ENCODE peak calls at places on chromosome 15, in five cellular contexts. X is IMR-90; T is naive thymus-derived CD4-positive, alpha-beta T cell; N is upper lobe of right lung; S is Karpas-422. W is an unnamed sample. For H3K9me3, the result is how much of the 10 kb centered on the place peaks cover.

GRCh38 chr15:33654859-33655258 is 313.4 kb upstream of the CHRM5 start:
- DNase-seq in X (no peak), T (no peak), N (no peak), S (no peak), W (no peak)

GRCh38 chr15:98442901-98443300 is 205.4 kb upstream of the IGF1R start:
- DNase-seq in X (no peak), T (no peak), N (no peak), S (no peak), W (no peak)

GRCh38 chr15:67178569-67179210 is 75.8 kb downstream of the AAGAB start:
- DNase-seq in X (peak), T (no peak), N (no peak), S (no peak), W (peak)

GRCh38 chr15:44300567-44300966 is 12.0 kb downstream of the GOLM2 start:
- DNase-seq in X (no peak), T (no peak), N (no peak), S (peak), W (no peak)

GRCh38 chr15:85689729-85690128 is 105.0 kb downstream of the KLHL25 start:
- DNase-seq in X (peak), T (peak), N (no peak), S (peak), W (peak)

GRCh38 chr15:85503151-85503797 is 122.9 kb downstream of the AKAP13 start:
- DNase-seq in X (no peak), T (no peak), N (no peak), S (no peak), W (no peak)

GRCh38 chr15:99481406-99481805 is 84.4 kb upstream of the MEF2A start:
- DNase-seq in X (no peak), T (no peak), N (no peak), S (no peak), W (no peak)

GRCh38 chr15:42046597-42046996 is 25.8 kb upstream of the PLA2G4E start:
- DNase-seq in X (no peak), T (no peak), N (no peak), S (no peak), W (no peak)

GRCh38 chr15:74170845-74171578 is 2.5 kb upstream of the ISLR start:
- DNase-seq in X (no peak), T (no peak), N (no peak), S (no peak), W (peak)

GRCh38 chr15:41180206-41180789 is 50.3 kb downstream of the EXD1 start:
- DNase-seq in X (peak), T (no peak), N (no peak), S (no peak), W (no peak)

GRCh38 chr15:63288778-63289378 is 11.5 kb downstream of the APH1B start:
- DNase-seq in X (peak), T (peak), N (no peak), S (peak), W (no peak)

GRCh38 chr15:36814085-36814484 is 234.7 kb downstream of the CDIN1 start:
- DNase-seq in X (no peak), T (no peak), N (no peak), S (no peak), W (no peak)

GRCh38 chr15:73939138-73939537 is 12.9 kb downstream of the LOXL1 start:
- DNase-seq in X (no peak), T (no peak), N (no peak), S (no peak), W (peak)

GRCh38 chr15:38216763-38217162 is 35.9 kb upstream of the SPRED1 start:
- DNase-seq in X (peak), T (no peak), N (no peak), S (peak), W (no peak)

GRCh38 chr15:74144153-74144775 is 13.9 kb downstream of the ISLR2 start:
- DNase-seq in X (no peak), T (no peak), N (no peak), S (no peak), W (no peak)

GRCh38 chr15:43531018-43531667 is 13.7 kb downstream of the MAP1A start:
- DNase-seq in X (no peak), T (no peak), N (no peak), S (no peak), W (no peak)

GRCh38 chr15:45199136-45199810 is 11.5 kb upstream of the SHF start:
- DNase-seq in X (no peak), T (peak), N (no peak), S (peak), W (no peak)

GRCh38 chr15:62503451-62503850 is 338.4 kb upstream of the C2CD4B start:
- DNase-seq in X (no peak), T (no peak), N (no peak), S (no peak), W (no peak)

GRCh38 chr15:65189102-65189740 is 4.1 kb upstream of the CLPX start:
- DNase-seq in X (peak), T (no peak), N (no peak), S (peak), W (no peak)

GRCh38 chr15:52331490-52332240 is 36.1 kb upstream of the MYO5C start:
- DNase-seq in X (peak), T (peak), N (no peak), S (peak), W (no peak)

DNA sequence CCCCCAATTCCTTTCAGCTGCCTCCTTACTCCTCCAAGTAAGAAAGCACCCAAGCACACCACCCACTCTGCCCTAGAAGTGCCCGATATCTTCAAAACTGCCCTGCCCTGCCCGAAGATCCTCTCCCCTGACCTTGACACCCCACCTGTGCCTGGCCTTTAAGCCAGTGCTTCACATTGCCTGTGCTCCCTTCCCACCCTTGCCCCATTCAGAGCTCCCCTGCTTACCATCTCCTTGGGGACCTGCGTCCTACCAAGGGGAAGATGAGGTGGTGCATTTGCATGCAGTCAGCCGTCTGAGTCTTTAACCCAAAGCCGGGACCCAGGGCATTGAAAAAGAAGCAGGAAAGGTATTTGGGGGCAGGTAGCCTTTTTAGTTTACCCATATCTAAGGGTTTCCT is 73.5 kb upstream of the SLCO3A1 start:
- DNase-seq in X (no peak), T (no peak), N (no peak), S (no peak), W (no peak)
- H3K9me3 ChIP-seq in X (under half), T (under half), N (under half), S (under half), W (under half)

GRCh38 chr15:61480295-61480694 is 251.2 kb upstream of the RORA start:
- DNase-seq in X (no peak), T (no peak), N (no peak), S (no peak), W (no peak)
- H3K27ac ChIP-seq in X (no peak), T (no peak), N (no peak), S (no peak), W (no peak)

DNA sequence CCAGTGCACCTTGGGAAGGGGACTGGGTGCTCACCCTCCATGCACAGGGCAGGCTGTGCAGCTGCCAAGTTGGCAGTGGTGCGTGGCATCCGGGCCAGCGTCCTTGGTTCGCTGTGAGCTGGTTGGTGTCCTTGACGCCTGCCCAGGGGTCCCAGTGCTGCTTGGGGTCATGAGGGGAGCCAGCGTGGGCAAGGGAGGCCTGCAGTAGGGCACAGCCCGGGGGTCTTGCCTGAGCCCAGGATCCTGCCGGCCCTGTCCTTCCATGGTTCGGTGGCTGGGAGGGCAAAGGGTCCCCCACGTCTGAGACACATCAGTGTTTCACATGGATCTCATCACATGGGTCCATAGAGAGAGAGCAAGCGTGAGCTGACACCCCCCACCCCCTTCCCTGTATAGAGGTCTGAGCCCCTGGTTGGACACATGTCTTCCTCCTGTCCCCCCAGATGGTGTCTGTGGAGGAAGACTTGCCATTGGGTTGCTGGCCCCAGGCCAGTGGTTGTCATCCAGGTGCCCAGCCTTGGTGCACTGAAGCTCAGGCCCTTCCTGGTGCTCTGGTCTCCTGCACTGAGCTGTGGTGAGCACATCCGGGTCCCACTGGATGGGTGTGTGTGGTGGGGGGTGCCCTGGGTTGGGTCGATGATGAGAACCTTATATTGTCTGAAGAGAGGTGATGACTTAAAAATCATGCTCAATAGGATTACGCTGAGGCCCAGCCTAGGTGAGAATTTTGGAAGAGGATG is 232.3 kb downstream of the SNRPN start:
- DNase-seq in X (no peak), T (no peak), N (no peak), S (no peak), W (peak)
- H3K9me3 ChIP-seq in X (half or more), T (half or more), N (under half), S (under half), W (under half)

DNA sequence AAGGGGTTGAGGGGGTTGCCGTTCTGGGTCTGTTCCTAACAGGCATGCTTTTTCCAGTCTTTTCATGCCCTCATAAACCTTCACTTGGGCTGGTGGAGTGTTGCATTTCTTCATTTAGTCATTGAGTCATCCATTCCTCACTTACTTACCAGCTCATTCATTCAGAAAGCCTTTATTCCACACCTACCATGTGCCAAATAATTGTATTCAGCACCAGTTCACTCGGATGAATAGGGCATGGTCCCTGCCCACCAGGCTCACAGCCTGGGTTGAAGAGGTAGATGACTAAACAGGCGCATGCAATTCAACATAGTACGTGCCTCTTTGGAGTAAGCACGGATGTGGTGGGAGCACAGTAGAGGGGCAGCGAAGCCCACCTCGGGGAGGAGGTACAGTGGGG is 35.1 kb upstream of the THSD4 start:
- DNase-seq in X (no peak), T (no peak), N (no peak), S (no peak), W (no peak)
- H3K27ac ChIP-seq in X (peak), T (no peak), N (peak), S (no peak), W (no peak)